ENCODE peak calls at places on chromosomes 12 and 14, in eight cellular contexts. J, F, W, D, S, X, M and Y are unnamed samples. For H3K9me3, the result is how much of the 10 kb centered on the place peaks cover.

GRCh38 chr12:123696209-123696608 is 15.9 kb upstream of the ATP6V0A2 start:
- DNase-seq in J (no peak), F (no peak), W (no peak), D (no peak), S (no peak), X (no peak), M (no peak), Y (no peak)

GRCh38 chr12:114046236-114046998 is 80.3 kb upstream of the RBM19 start:
- DNase-seq in J (no peak), F (no peak), W (no peak), D (no peak), S (no peak), X (no peak), M (no peak), Y (no peak)

GRCh38 chr12:43912851-43913250 is 77.0 kb downstream of the TMEM117 start:
- DNase-seq in J (no peak), F (no peak), W (no peak), D (no peak), S (no peak), X (no peak), M (no peak), Y (no peak)

GRCh38 chr14:41476526-41476925 is 130.2 kb upstream of the LRFN5 start:
- DNase-seq in J (no peak), F (no peak), W (no peak), D (no peak), S (no peak), X (no peak), M (no peak), Y (no peak)

GRCh38 chr12:389138-390096 is at the start of gene KDM5A:
- DNase-seq in J (peak), F (peak), W (peak), D (peak), S (peak), X (peak), M (peak), Y (peak)

GRCh38 chr12:91630906-91631305 is 448.3 kb upstream of the DCN start:
- DNase-seq in J (no peak), F (no peak), W (no peak), D (no peak), S (no peak), X (no peak), M (no peak), Y (no peak)

GRCh38 chr12:130764475-130765185 is 48.5 kb upstream of the RIMBP2 start:
- DNase-seq in J (no peak), F (no peak), W (no peak), D (no peak), S (no peak), X (no peak), M (no peak), Y (no peak)

GRCh38 chr14:58639842-58640484 is 2.2 kb downstream of the DACT1 start:
- DNase-seq in J (no peak), F (no peak), W (no peak), D (no peak), S (no peak), X (peak), M (peak), Y (peak)

GRCh38 chr12:111467092-111467861 is 61.6 kb downstream of the SH2B3 start:
- DNase-seq in J (no peak), F (no peak), W (no peak), D (no peak), S (no peak), X (no peak), M (no peak), Y (no peak)

GRCh38 chr14:81137316-81137715 is 83.4 kb downstream of the GTF2A1 start:
- DNase-seq in J (no peak), F (no peak), W (no peak), D (no peak), S (no peak), X (no peak), M (no peak), Y (no peak)

GRCh38 chr12:48981757-48982157 is 3.6 kb downstream of the WNT1 start:
- DNase-seq in J (no peak), F (no peak), W (no peak), D (no peak), S (no peak), X (no peak), M (no peak), Y (no peak)

GRCh38 chr12:23083267-23083666 is 458.3 kb downstream of the ETNK1 start:
- DNase-seq in J (no peak), F (no peak), W (no peak), D (no peak), S (no peak), X (no peak), M (peak), Y (no peak)

GRCh38 chr14:105050551-105050897 is 14.7 kb downstream of the GPR132 start:
- DNase-seq in J (no peak), F (no peak), W (peak), D (peak), S (no peak), X (peak), M (no peak), Y (peak)

GRCh38 chr12:1173806-1174617 is 183.0 kb downstream of the ERC1 start:
- DNase-seq in J (no peak), F (no peak), W (no peak), D (no peak), S (no peak), X (peak), M (no peak), Y (no peak)

GRCh38 chr14:74591899-74592298 is 20.1 kb downstream of the LTBP2 start:
- DNase-seq in J (no peak), F (no peak), W (no peak), D (no peak), S (no peak), X (no peak), M (no peak), Y (no peak)

GRCh38 chr12:98002887-98003493 is 512.4 kb upstream of the TMPO start:
- DNase-seq in J (no peak), F (no peak), W (no peak), D (no peak), S (no peak), X (peak), M (no peak), Y (peak)

GRCh38 chr14:68097727-68098126 is 278.1 kb downstream of the RAD51B start:
- DNase-seq in J (no peak), F (no peak), W (no peak), D (no peak), S (no peak), X (no peak), M (no peak), Y (no peak)

GRCh38 chr14:82146846-82147245 is 613.2 kb upstream of the SEL1L start:
- DNase-seq in J (no peak), F (no peak), W (no peak), D (no peak), S (no peak), X (no peak), M (no peak), Y (no peak)

GRCh38 chr12:38664661-38665269 is 240.6 kb downstream of the CPNE8 start:
- DNase-seq in J (no peak), F (no peak), W (no peak), D (no peak), S (no peak), X (peak), M (no peak), Y (peak)

GRCh38 chr14:73943083-73943482 is 6.8 kb downstream of the FAM161B start:
- DNase-seq in J (no peak), F (no peak), W (no peak), D (no peak), S (no peak), X (no peak), M (peak), Y (peak)

GRCh38 chr14:104749111-104749649 is 3.8 kb upstream of the SIVA1 start:
- DNase-seq in J (no peak), F (peak), W (peak), D (no peak), S (no peak), X (peak), M (no peak), Y (peak)

GRCh38 chr14:55129428-55130193 is 559 bp downstream of the LGALS3 start:
- DNase-seq in J (peak), F (peak), W (peak), D (peak), S (peak), X (peak), M (no peak), Y (peak)
- H3K27ac ChIP-seq in J (peak), F (peak), W (peak), D (peak), S (peak), X (peak), M (peak), Y (peak)

DNA sequence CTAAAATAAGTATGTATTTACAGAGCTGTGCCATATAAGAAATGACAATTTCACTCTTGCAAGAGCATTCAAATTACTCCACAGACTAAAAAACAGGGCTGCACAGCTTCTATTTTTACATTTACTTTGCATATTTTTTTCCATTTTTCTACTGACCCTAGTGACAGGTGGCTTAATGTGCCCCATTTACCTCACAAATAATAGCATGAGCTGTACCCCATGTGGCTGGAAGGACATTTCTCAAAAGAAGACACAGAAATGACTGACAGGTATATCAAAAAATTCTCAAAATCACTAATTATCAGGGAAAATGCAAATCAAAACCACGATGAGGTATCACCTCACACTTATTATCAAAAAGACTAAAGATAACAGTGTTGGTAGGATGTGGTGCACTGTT is 1128.6 kb downstream of the SLC16A7 start:
- DNase-seq in J (no peak), F (no peak), W (no peak), D (no peak), S (no peak), X (no peak), M (no peak), Y (no peak)
- H3K9me3 ChIP-seq in J (under half), F (under half), W (under half), D (under half), S (under half), X (under half), M (under half), Y (under half)

GRCh38 chr12:95339086-95339788 is 121.6 kb downstream of the VEZT start:
- DNase-seq in J (no peak), F (no peak), W (no peak), D (no peak), S (no peak), X (no peak), M (no peak), Y (no peak)
- H3K27ac ChIP-seq in J (no peak), F (no peak), W (no peak), D (no peak), S (no peak), X (no peak), M (no peak), Y (no peak)

GRCh38 chr12:17284873-17285272 is 678.9 kb upstream of the LMO3 start:
- DNase-seq in J (no peak), F (no peak), W (no peak), D (no peak), S (no peak), X (no peak), M (no peak), Y (no peak)
- H3K9me3 ChIP-seq in J (under half), F (under half), W (under half), D (under half), S (under half), X (under half), M (under half), Y (under half)

DNA sequence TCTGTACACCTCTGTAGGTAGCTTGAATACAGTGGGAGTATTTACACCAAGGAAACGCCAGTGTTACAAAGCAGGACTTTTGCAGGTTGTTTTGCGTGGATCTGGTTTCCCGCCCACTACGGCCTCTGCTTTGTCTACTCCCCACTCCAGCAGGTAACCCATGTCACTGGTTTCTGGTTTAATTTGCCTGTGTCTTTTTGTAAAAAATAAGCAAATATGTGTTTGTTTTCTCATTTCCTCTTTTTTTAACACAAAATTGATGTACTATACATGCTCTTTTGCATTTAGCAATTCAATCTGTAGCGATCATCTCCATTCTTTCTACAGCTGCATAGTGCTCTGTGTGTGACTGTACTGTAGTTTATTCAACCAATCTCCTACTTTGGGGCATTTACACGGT is 43.4 kb upstream of the SCN8A start:
- DNase-seq in J (no peak), F (no peak), W (no peak), D (no peak), S (no peak), X (no peak), M (no peak), Y (no peak)
- H3K27ac ChIP-seq in J (no peak), F (no peak), W (no peak), D (no peak), S (no peak), X (no peak), M (no peak), Y (no peak)

GRCh38 chr12:11797317-11797913 is 147.9 kb downstream of the ETV6 start:
- DNase-seq in J (peak), F (no peak), W (no peak), D (no peak), S (no peak), X (no peak), M (peak), Y (no peak)
- H3K9me3 ChIP-seq in J (under half), F (under half), W (under half), D (under half), S (under half), X (under half), M (under half), Y (under half)

DNA sequence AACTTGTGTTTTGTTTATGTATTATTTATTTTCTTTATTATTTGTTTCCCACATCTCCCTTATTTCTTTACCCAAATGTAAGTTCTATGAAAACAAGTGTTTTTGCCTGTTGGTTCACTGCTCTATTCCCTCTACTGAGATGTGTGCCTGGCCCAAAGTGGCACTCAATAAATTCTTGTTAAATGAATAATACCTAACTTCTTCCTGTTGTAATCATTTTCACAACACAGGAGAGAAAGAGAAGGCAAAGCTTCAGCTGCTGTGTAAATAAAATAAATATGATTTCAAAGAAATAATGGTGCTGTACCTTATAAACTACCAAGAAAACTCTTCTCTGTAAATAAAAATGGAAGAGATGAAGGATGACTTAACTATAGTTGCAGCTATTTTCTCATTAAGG is 116.2 kb downstream of the TRHDE start:
- DNase-seq in J (no peak), F (no peak), W (no peak), D (no peak), S (no peak), X (no peak), M (no peak), Y (no peak)
- H3K27ac ChIP-seq in J (no peak), F (no peak), W (no peak), D (no peak), S (no peak), X (no peak), M (no peak), Y (no peak)